ENCODE peak calls at places on chromosomes 1 and 21, in six cellular contexts. X is AG04450; O is mucosa of descending colon; N is OCI-LY7; K is CD4-positive, alpha-beta T cell; M is AG10803. V is an unnamed sample.

GRCh38 chr1:179234863-179235262 is 5.4 kb upstream of the ABL2 start:
- DNase-seq in N (no peak), X (no peak), O (no peak), M (no peak), K (no peak), V (no peak)

GRCh38 chr1:25003457-25004190 is 73.5 kb upstream of the RUNX3 start:
- DNase-seq in N (no peak), M (no peak), O (no peak), X (no peak), K (no peak), V (no peak)

GRCh38 chr1:193355179-193355578 is 168.8 kb upstream of the B3GALT2 start:
- DNase-seq in X (no peak), O (no peak), K (no peak), M (no peak), N (no peak), V (no peak)

GRCh38 chr1:31207590-31207989 is 32.1 kb downstream of the NKAIN1 start:
- DNase-seq in X (no peak), N (no peak), O (no peak), K (no peak), M (no peak), V (no peak)

GRCh38 chr1:227937531-227938145 is 10.1 kb downstream of the WNT9A start:
- DNase-seq in M (no peak), K (no peak), O (peak; percentile 38), X (no peak), N (no peak), V (no peak)

GRCh38 chr21:15660424-15660805 is 69.4 kb upstream of the USP25 start:
- DNase-seq in O (no peak), K (no peak), N (no peak), X (no peak), M (no peak), V (no peak)

GRCh38 chr1:119799599-119800177 is 11.6 kb downstream of the REG4 start:
- DNase-seq in M (no peak), K (no peak), O (no peak), X (no peak), N (no peak), V (no peak)

GRCh38 chr1:99546432-99547416 is 99.2 kb upstream of the PALMD start:
- DNase-seq in K (no peak), M (peak; percentile 22), O (no peak), N (no peak), X (no peak), V (no peak)

GRCh38 chr1:14724234-14724633 is 125.7 kb downstream of the KAZN start:
- DNase-seq in X (no peak), M (peak; percentile 24), O (no peak), N (no peak), K (no peak), V (no peak)

GRCh38 chr1:152667625-152668024 is 4.4 kb downstream of the LCE2D start:
- DNase-seq in X (no peak), N (no peak), K (no peak), O (no peak), M (no peak), V (no peak)

GRCh38 chr1:155695608-155696007 is 6.7 kb downstream of the DAP3 start:
- DNase-seq in M (no peak), N (no peak), K (no peak), X (no peak), O (no peak), V (no peak)

GRCh38 chr1:12356004-12356890 is 126.4 kb downstream of the VPS13D start:
- DNase-seq in M (no peak), O (no peak), X (no peak), N (no peak), K (no peak), V (no peak)

GRCh38 chr1:79551321-79551720 is 544.8 kb upstream of the ADGRL4 start:
- DNase-seq in K (no peak), X (peak; percentile 18), M (peak; percentile 32), O (no peak), N (no peak), V (no peak)

GRCh38 chr1:221837886-221838285 is 96.0 kb upstream of the DUSP10 start:
- DNase-seq in X (no peak), N (no peak), O (no peak), K (peak; percentile 8), M (no peak), V (no peak)

GRCh38 chr1:201025571-201026002 is 2.1 kb upstream of the KIF21B start:
- DNase-seq in O (no peak), X (no peak), K (no peak), N (peak; percentile 43), M (no peak), V (no peak)

GRCh38 chr1:46747683-46748288 is 28.9 kb upstream of the EFCAB14 start:
- DNase-seq in M (peak; percentile 44), K (no peak), N (peak; percentile 6), O (no peak), X (peak; percentile 8), V (peak; percentile 25)

GRCh38 chr1:89633745-89634625 is 1.1 kb downstream of the LRRC8C start:
- DNase-seq in O (no peak), M (peak; percentile 31), K (no peak), N (peak; percentile 55), X (no peak), V (no peak)

GRCh38 chr1:98794196-98794886 is 132.8 kb downstream of the SNX7 start:
- DNase-seq in X (peak; percentile 48), O (no peak), N (peak; percentile 58), K (peak; percentile 55), M (peak; percentile 76), V (no peak)

GRCh38 chr1:29171089-29171488 is 10.6 kb downstream of the SRSF4 start:
- DNase-seq in M (peak; percentile 58), K (no peak), O (no peak), X (no peak), N (no peak), V (no peak)

GRCh38 chr1:6491480-6491962 is at the start of gene PLEKHG5:
- DNase-seq in M (peak; percentile 45), N (no peak), X (no peak), O (no peak), K (no peak), V (no peak)

DNA sequence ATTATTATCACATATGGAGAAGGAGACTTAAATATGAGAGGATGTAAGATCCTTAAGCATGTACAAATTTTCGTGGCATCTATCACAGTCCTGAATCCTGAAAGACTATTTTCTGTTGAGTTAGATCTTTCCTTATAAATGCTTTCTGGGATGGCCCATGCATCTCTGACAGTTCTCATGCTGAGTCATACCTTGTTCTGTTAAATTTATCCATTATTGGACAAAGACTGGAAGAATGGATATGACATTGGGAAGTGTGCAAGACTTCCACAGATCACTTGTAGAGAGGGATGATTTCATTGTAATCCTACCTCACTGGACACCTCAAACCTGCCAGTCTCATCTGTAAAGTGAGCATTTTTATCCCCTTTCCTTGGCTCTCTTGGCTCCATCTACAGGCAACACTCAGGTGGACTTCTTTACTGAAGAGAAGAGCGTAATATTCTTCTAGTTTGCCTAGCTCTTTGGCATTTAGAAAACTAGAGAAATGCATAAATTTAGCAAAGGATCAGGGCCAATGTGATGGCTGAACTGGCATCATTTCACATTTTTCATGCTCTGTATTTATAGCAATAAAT is 128.2 kb downstream of the NFIA start:
- DNase-seq in K (no peak), N (peak; percentile 11), M (no peak), O (no peak), X (no peak), V (no peak)
- TF ChIP-seq CTCF in K (peak; percentile 20), N (peak; percentile 37), M (no peak), O (no peak), X (no peak), V (no peak)

GRCh38 chr1:58816072-58816746 is 32.4 kb upstream of the JUN start:
- DNase-seq in N (peak; percentile 84), O (peak; percentile 96), K (peak; percentile 74), X (peak; percentile 70), M (peak; percentile 87), V (peak; percentile 41)
- TF ChIP-seq CTCF in N (peak; percentile 42), O (no peak), K (no peak), X (peak; percentile 12), M (peak; percentile 6), V (no peak)

DNA sequence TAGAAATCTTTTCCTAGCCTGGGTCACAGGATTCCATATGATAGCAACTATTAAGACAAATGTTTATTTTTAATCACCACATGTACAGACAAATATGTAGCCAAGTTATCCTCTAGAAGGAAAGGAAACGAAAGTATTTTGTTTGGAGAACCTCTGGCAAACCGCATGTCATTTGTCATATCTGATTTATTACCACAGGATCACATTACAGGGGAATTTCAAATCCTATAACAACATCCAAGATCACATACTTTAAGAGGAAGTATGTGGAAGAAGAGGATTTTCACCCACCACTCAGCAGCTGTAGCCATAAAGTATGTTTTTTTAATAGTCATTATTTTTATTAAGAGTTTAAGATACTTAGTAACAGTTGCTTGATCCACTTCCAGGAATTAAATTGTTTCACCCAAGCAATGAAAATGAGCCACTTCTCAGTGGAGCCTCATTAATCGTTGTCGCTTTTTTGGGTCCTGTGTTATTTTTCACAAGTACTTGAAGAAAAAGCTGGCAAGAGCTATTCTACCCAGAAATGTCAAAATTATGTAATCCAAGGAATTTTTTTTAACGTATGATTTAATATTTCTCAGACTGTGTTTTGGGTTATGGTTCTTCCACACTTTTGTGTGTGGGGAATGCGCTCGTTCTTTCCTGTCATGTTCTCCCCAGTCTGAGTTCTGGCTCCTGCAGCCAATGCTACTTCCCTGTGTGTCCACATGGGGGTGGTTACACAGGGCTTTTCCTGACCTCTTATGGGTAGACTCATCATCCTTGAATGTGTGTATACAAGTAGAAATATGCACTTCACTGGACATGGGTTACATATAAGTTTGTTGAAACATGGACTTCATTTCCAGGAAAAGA is 6.9 kb downstream of the SERTAD4 start:
- DNase-seq in O (no peak), X (peak; percentile 84), K (no peak), N (no peak), M (peak; percentile 85), V (no peak)
- TF ChIP-seq CTCF in O (no peak), X (peak; percentile 76), K (no peak), N (peak; percentile 50), M (peak; percentile 70), V (peak; percentile 36)

GRCh38 chr1:43358746-43359693 is at the start of gene CDC20:
- DNase-seq in M (peak; percentile 92), O (peak; percentile 99), N (peak; percentile 98), K (peak; percentile 96), X (peak; percentile 82), V (peak; percentile 91)

GRCh38 chr1:43360616-43361015 is 1.8 kb downstream of the CDC20 start:
- DNase-seq in K (no peak), N (no peak), X (no peak), O (no peak), M (no peak), V (no peak)

GRCh38 chr1:43359696-43360095 is 915 bp downstream of the CDC20 start:
- DNase-seq in M (no peak), O (no peak), N (peak; percentile 8), K (no peak), X (no peak), V (no peak)

GRCh38 chr1:43357251-43357650 is 1.5 kb upstream of the CDC20 start:
- DNase-seq in M (no peak), N (no peak), O (no peak), K (no peak), X (no peak), V (no peak)

DNA sequence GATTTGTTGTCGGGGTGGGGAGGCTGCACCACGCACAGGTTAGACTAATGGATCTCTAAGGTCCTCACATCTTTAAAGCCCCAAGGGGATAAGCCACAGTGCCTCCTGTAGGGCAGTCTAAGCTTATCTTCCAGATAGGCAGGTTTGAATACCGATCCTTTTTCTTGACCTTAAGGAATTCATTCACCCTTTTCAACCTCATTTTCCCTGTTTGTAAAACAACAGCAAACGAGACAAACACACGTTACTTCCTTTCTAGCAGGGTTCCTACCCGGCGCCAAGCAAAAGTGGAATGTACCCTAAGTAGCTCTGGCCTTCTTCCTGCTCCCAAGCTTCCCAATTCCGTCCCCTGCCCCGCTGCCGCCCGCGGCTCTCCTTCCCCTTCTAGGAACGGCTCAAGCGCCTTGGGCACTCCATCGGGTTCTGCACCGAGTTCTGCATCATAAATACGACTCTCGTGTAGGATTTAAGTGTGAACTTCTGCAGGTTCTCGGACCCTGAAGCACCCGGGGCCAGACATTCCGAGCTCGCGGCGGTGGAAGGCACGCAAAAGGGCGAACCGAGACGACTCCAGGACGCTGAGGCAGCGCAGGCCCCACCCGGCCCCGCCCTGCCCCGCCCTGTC is 548 bp upstream of the CDC20 start:
- DNase-seq in N (peak; percentile 60), X (no peak), O (no peak), M (peak; percentile 32), K (no peak), V (peak; percentile 57)
- TF ChIP-seq CTCF in N (peak; percentile 72), X (peak; percentile 56), O (no peak), M (peak; percentile 56), K (peak; percentile 28), V (peak; percentile 49)

V was measured in D721Med.